ENCODE peak calls at places on chromosomes 2 and 18, in six cellular contexts. A is uterus, R is activated T-helper 1 cell treated with Interleukin-2 at 50 U/mL for 16 hours, N is AG08395, S is activated T-cell treated with anti-CD3 and anti-CD28 coated beads for 1 hour, O is HuH-7. T is an unnamed sample.

GRCh38 chr2:25976884-25977741 is 5.2 kb downstream of the KIF3C start:
- DNase-seq in R (no peak), A (no peak), S (no peak), N (no peak), O (no peak), T (no peak)

GRCh38 chr2:30514134-30514860 is 67.3 kb downstream of the LCLAT1 start:
- DNase-seq in S (no peak), A (peak), R (no peak), O (no peak), N (peak), T (no peak)

GRCh38 chr2:200585730-200586643 is at the start of gene AOX1:
- DNase-seq in A (peak), S (peak), N (peak), O (no peak), R (peak), T (peak)

GRCh38 chr2:233418761-233419625 is 64.7 kb downstream of the DGKD start:
- DNase-seq in N (no peak), R (no peak), O (no peak), A (no peak), S (no peak), T (no peak)

GRCh38 chr2:12493031-12493513 is 223.7 kb upstream of the TRIB2 start:
- DNase-seq in O (no peak), S (no peak), A (peak), N (peak), R (peak), T (no peak)

GRCh38 chr2:25872134-25872533 is 6.2 kb downstream of the ASXL2 start:
- DNase-seq in A (no peak), S (no peak), N (no peak), R (no peak), O (no peak), T (no peak)

GRCh38 chr2:83817511-83817910 is 641.6 kb downstream of the SUCLG1 start:
- DNase-seq in N (no peak), O (no peak), R (no peak), S (no peak), A (no peak), T (no peak)

GRCh38 chr18:74012954-74013630 is 134.5 kb downstream of the FBXO15 start:
- DNase-seq in S (no peak), O (no peak), R (no peak), A (no peak), N (no peak), T (no peak)

GRCh38 chr2:176653856-176654443 is 384.7 kb downstream of the MTX2 start:
- DNase-seq in S (no peak), O (peak), N (peak), A (peak), R (no peak), T (peak)

GRCh38 chr2:218229239-218229638 is 12.2 kb downstream of the ARPC2 start:
- DNase-seq in A (no peak), R (no peak), O (no peak), S (peak), N (peak), T (no peak)

GRCh38 chr2:45180784-45181183 is 171.5 kb upstream of the SIX2 start:
- DNase-seq in N (no peak), R (no peak), S (no peak), A (no peak), O (no peak), T (no peak)

GRCh38 chr2:39377226-39377939 is 59.7 kb downstream of the MAP4K3 start:
- DNase-seq in N (no peak), R (no peak), S (no peak), A (no peak), O (no peak), T (no peak)

GRCh38 chr18:1048048-1048447 is 143.4 kb downstream of the ADCYAP1 start:
- DNase-seq in A (no peak), S (no peak), R (no peak), N (no peak), O (no peak), T (no peak)

GRCh38 chr2:98509542-98510321 is 65.1 kb downstream of the INPP4A start:
- DNase-seq in S (no peak), R (no peak), N (no peak), O (no peak), A (no peak), T (no peak)

GRCh38 chr2:239735131-239735828 is 289.9 kb downstream of the NDUFA10 start:
- DNase-seq in S (no peak), R (no peak), N (no peak), A (no peak), O (no peak), T (peak)